ENCODE peak calls at places on chromosomes 1 and 21, in ten cellular contexts. T is hepatocyte, C is GM23338, F is Karpas-422, Y is K562, R is mammary epithelial cell, E is MM.1S, G is endothelial cell of umbilical vein, D is GM23248, P is HepG2. B is an unnamed sample.

GRCh38 chr21:17708541-17709265 is 96.0 kb upstream of the BTG3 start:
- DNase-seq in T (no peak), C (no peak), F (no peak), Y (no peak), R (peak; percentile 76), E (no peak), G (no peak), D (no peak), P (no peak), B (no peak)

GRCh38 chr1:147722114-147722513 is 38.3 kb downstream of the GJA5 start:
- DNase-seq in T (no peak), C (peak; percentile 56), F (no peak), Y (no peak), R (no peak), E (no peak), G (no peak), D (no peak), P (no peak), B (no peak)

GRCh38 chr1:228346731-228347130 is 59.9 kb downstream of the TRIM11 start:
- DNase-seq in T (no peak), C (no peak), F (no peak), Y (no peak), R (no peak), E (no peak), G (no peak), D (no peak), P (no peak), B (peak; percentile 75)

GRCh38 chr1:55970711-55971110 is 608.7 kb downstream of the PLPP3 start:
- DNase-seq in T (no peak), C (no peak), F (no peak), Y (no peak), R (no peak), E (no peak), G (no peak), D (peak; percentile 40), P (no peak), B (no peak)

GRCh38 chr21:33265664-33266049 is 510 bp upstream of the IL10RB start:
- DNase-seq in T (peak; percentile 56), C (peak; percentile 65), F (peak; percentile 90), Y (peak; percentile 30), R (peak; percentile 37), E (peak; percentile 54), G (no peak), D (peak; percentile 28), P (no peak), B (no peak)

GRCh38 chr1:125065092-125065820 is 3880.5 kb downstream of the SRGAP2C start:
- DNase-seq in T (no peak), C (no peak), F (no peak), Y (no peak), R (no peak), E (no peak), G (no peak), D (no peak), P (no peak), B (no peak)

GRCh38 chr21:46118305-46118870 is 20.5 kb downstream of the COL6A2 start:
- DNase-seq in T (no peak), C (no peak), F (no peak), Y (no peak), R (no peak), E (no peak), G (no peak), D (no peak), P (no peak), B (peak; percentile 86)

GRCh38 chr1:239354211-239354610 is 32.2 kb upstream of the CHRM3 start:
- DNase-seq in T (no peak), C (no peak), F (no peak), Y (no peak), R (no peak), E (no peak), G (no peak), D (no peak), P (no peak), B (no peak)

GRCh38 chr21:38957575-38958340 is 152.0 kb downstream of the ETS2 start:
- DNase-seq in T (no peak), C (no peak), F (no peak), Y (no peak), R (peak; percentile 50), E (no peak), G (no peak), D (no peak), P (no peak), B (no peak)

GRCh38 chr1:61446531-61446991 is 278.4 kb downstream of the TM2D1 start:
- DNase-seq in T (no peak), C (no peak), F (no peak), Y (peak; percentile 70), R (no peak), E (no peak), G (peak; percentile 55), D (no peak), P (no peak), B (no peak)

GRCh38 chr1:43253173-43253572 is 16.6 kb upstream of the TMEM125 start:
- DNase-seq in T (no peak), C (no peak), F (no peak), Y (no peak), R (no peak), E (no peak), G (no peak), D (no peak), P (no peak), B (no peak)

GRCh38 chr21:29256125-29256895 is 42.4 kb upstream of the BACH1 start:
- DNase-seq in T (no peak), C (no peak), F (no peak), Y (no peak), R (no peak), E (no peak), G (peak; percentile 52), D (no peak), P (no peak), B (no peak)

GRCh38 chr1:30855686-30856259 is 52.8 kb downstream of the SDC3 start:
- DNase-seq in T (no peak), C (peak; percentile 34), F (no peak), Y (no peak), R (no peak), E (no peak), G (no peak), D (no peak), P (no peak), B (no peak)
- H4K20me1 ChIP-seq in T (no peaks in the 10 kb centered on the region), C (no peaks in the 10 kb centered on the region), F (no peaks in the 10 kb centered on the region), Y (no peaks in the 10 kb centered on the region), R (no peaks in the 10 kb centered on the region), E (no peaks in the 10 kb centered on the region), G (no peaks in the 10 kb centered on the region), D (no peaks in the 10 kb centered on the region), P (no peaks in the 10 kb centered on the region), B (peaks cover 2% of the 10 kb centered on the region)

GRCh38 chr1:6094801-6095505 is 49.3 kb downstream of the KCNAB2 start:
- DNase-seq in T (no peak), C (no peak), F (no peak), Y (no peak), R (no peak), E (no peak), G (no peak), D (no peak), P (no peak), B (no peak)
- H4K20me1 ChIP-seq in T (no peaks in the 10 kb centered on the region), C (no peaks in the 10 kb centered on the region), F (no peaks in the 10 kb centered on the region), Y (peaks cover 33% of the 10 kb centered on the region), R (no peaks in the 10 kb centered on the region), E (no peaks in the 10 kb centered on the region), G (no peaks in the 10 kb centered on the region), D (no peaks in the 10 kb centered on the region), P (no peaks in the 10 kb centered on the region), B (no peaks in the 10 kb centered on the region)

GRCh38 chr1:112937070-112937469 is 18.9 kb downstream of the SLC16A1 start:
- DNase-seq in T (no peak), C (no peak), F (peak; percentile 60), Y (no peak), R (peak; percentile 65), E (no peak), G (no peak), D (peak; percentile 82), P (no peak), B (no peak)

GRCh38 chr1:112934562-112934952 is 21.4 kb downstream of the SLC16A1 start:
- DNase-seq in T (no peak), C (no peak), F (no peak), Y (no peak), R (no peak), E (no peak), G (no peak), D (peak; percentile 52), P (no peak), B (no peak)

GRCh38 chr1:112937495-112937894 is 18.5 kb downstream of the SLC16A1 start:
- DNase-seq in T (no peak), C (peak; percentile 34), F (peak; percentile 63), Y (no peak), R (no peak), E (no peak), G (no peak), D (peak; percentile 26), P (no peak), B (no peak)

GRCh38 chr1:112933820-112934561 is 22.0 kb downstream of the SLC16A1 start:
- DNase-seq in T (no peak), C (no peak), F (no peak), Y (no peak), R (no peak), E (no peak), G (no peak), D (no peak), P (no peak), B (no peak)

DNA sequence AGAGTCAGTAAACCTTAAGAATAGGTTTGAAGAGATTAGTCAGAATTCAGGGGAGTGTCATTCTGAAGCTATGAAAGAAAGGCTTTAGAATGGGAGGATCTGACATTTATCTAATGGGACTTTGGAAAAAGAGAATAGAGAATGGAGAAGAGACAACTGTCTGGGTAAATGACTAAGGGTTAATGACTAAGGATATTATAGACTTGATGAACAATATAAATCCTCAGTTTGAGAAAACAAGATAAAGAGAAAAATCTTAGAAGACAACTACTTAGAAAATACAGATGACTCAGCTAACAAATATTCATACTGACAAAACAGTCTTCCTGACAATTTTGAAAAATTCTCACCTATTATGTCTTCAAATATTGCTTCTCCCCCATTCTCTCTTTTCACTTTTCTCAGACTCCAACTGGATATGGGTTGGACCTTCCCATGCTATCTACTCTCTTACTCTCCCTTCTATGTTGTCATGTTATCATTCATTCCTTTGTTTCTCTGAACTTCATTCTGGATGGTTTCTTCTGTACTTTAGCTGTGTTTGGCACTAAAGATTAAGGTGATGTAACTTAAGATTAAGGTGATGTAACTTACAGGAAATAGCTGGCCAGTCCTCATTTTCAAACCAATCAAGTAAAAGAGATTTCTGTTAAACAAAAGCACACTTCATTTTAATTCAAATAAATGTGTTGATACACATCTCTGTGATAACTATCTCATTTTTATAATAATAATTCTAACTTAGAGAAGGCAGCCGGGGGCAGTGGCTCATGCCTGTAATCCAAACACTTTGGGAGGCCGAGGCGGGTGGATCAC is 20.3 kb downstream of the SLC16A1 start:
- DNase-seq in T (no peak), C (no peak), F (no peak), Y (peak; percentile 48), R (peak; percentile 64), E (no peak), G (peak; percentile 57), D (peak; percentile 77), P (no peak), B (peak; percentile 80)
- H4K20me1 ChIP-seq in T (no peaks in the 10 kb centered on the region), C (peaks cover 58% of the 10 kb centered on the region), F (peaks cover 26% of the 10 kb centered on the region), Y (peaks cover 5% of the 10 kb centered on the region), R (no peaks in the 10 kb centered on the region), E (no peaks in the 10 kb centered on the region), G (no peaks in the 10 kb centered on the region), D (no peaks in the 10 kb centered on the region), P (peaks cover 34% of the 10 kb centered on the region), B (peaks cover 4% of the 10 kb centered on the region)

DNA sequence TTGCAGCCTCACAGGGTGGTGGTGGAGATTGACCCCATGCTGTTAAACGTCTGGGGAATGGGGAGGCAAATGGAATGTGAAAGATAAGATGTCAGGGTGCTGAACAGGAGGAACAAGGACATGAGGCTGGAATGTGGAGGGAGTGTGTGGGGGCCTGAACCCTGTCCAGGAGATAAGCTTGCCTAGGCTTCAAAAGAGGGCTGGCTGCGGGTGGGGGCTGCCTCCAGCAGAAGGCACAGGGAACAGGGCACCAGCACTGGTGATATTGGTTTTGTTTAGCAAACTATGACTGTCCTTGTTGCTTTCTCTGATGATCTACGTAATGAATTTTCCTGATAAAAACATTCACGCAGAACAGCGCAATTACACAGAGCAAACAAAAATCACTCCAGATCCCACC is 52.4 kb upstream of the LRP8 start:
- DNase-seq in T (no peak), C (no peak), F (no peak), Y (no peak), R (no peak), E (no peak), G (no peak), D (no peak), P (no peak), B (no peak)
- H4K20me1 ChIP-seq in T (no peaks in the 10 kb centered on the region), C (no peaks in the 10 kb centered on the region), F (no peaks in the 10 kb centered on the region), Y (peaks cover 4% of the 10 kb centered on the region), R (no peaks in the 10 kb centered on the region), E (no peaks in the 10 kb centered on the region), G (no peaks in the 10 kb centered on the region), D (no peaks in the 10 kb centered on the region), P (no peaks in the 10 kb centered on the region), B (no peaks in the 10 kb centered on the region)

B was measured in osteoblast.